ENCODE peak calls at places on chromosomes 16 and 17, in nine cellular contexts. V is CMK; J is NCI-H446; R is activated CD8-positive, alpha-beta T cell treated with anti-CD3 and anti-CD28 coated beads, Interleukin-2, amount 10 ng/mL, durations not matched to agents 7 days and 5 days; U is Right ventricle myocardium superior; T is activated T-helper 1 cell treated with Interleukin-2 at 50 U/mL for 16 hours; N is HT-29; A is prostate gland; S is nephron progenitor cell. Z is an unnamed sample.

GRCh38 chr16:82899731-82900454 is 273.1 kb downstream of the CDH13 start:
- DNase-seq in J (no peak), A (no peak), N (no peak), U (no peak), V (no peak), S (no peak), T (no peak), R (no peak), Z (no peak)

GRCh38 chr16:72840591-72841381 is 207.1 kb downstream of the ZFHX3 start:
- DNase-seq in R (no peak), S (no peak), U (no peak), A (no peak), V (no peak), J (no peak), T (no peak), N (no peak), Z (no peak)

GRCh38 chr16:66695935-66696668 is 441 bp downstream of the CMTM4 start:
- DNase-seq in S (peak; percentile 25), J (no peak), A (peak; percentile 54), R (peak; percentile 32), N (peak; percentile 79), U (peak; percentile 50), V (no peak), T (peak; percentile 9), Z (no peak)

GRCh38 chr17:82889496-82890338 is 49.9 kb upstream of the ZNF750 start:
- DNase-seq in R (no peak), S (no peak), T (no peak), J (no peak), N (peak; percentile 98), U (no peak), A (peak; percentile 93), V (no peak), Z (no peak)

GRCh38 chr17:46800573-46800972 is 17.9 kb downstream of the WNT3 start:
- DNase-seq in T (no peak), R (no peak), N (no peak), U (no peak), V (no peak), S (no peak), A (no peak), J (no peak), Z (no peak)

GRCh38 chr16:17327671-17328335 is 143.0 kb downstream of the XYLT1 start:
- DNase-seq in T (no peak), J (no peak), S (no peak), V (no peak), N (no peak), U (no peak), A (no peak), R (no peak), Z (no peak)

GRCh38 chr17:40602445-40603443 is 37.5 kb upstream of the CCR7 start:
- DNase-seq in T (peak; percentile 44), V (no peak), U (no peak), A (no peak), N (no peak), R (peak; percentile 78), J (no peak), S (no peak), Z (no peak)

GRCh38 chr16:89202422-89203215 is 2.3 kb upstream of the SLC22A31 start:
- DNase-seq in A (no peak), V (no peak), T (no peak), J (no peak), S (no peak), R (no peak), U (peak; percentile 14), N (no peak), Z (no peak)

GRCh38 chr16:2490190-2491105 is 15.5 kb downstream of the TBC1D24 start:
- DNase-seq in A (no peak), J (no peak), T (no peak), N (no peak), R (no peak), S (no peak), V (no peak), U (no peak), Z (no peak)

GRCh38 chr16:53809088-53809951 is 105.4 kb downstream of the FTO start:
- DNase-seq in U (no peak), S (no peak), A (no peak), R (no peak), N (no peak), J (no peak), V (no peak), T (no peak), Z (no peak)

GRCh38 chr17:1197781-1198490 is 18.2 kb upstream of the ABR start:
- DNase-seq in A (no peak), R (peak; percentile 91), T (peak; percentile 42), U (peak; percentile 89), S (no peak), N (no peak), V (peak; percentile 71), J (no peak), Z (no peak)

GRCh38 chr16:23334421-23334853 is 32.3 kb downstream of the SCNN1B start:
- DNase-seq in T (no peak), A (no peak), J (no peak), N (no peak), R (no peak), V (no peak), U (no peak), S (no peak), Z (no peak)

Z was measured in cerebellar nuclear complex.